ENCODE peak calls at places on chromosomes 7 and 10, in eight cellular contexts. S is astrocyte of the spinal cord, H is fibroblast of mammary gland, V is HFFc6, I is Peyer's patch, P is mesothelial cell of epicardium, E is GM20000, T is cardiac muscle cell. X is an unnamed sample.

GRCh38 chr10:63901916-63902315 is 380.7 kb downstream of the REEP3 start:
- DNase-seq in S (no peak), H (no peak), V (no peak), I (no peak), P (no peak), E (no peak), T (no peak), X (no peak)

GRCh38 chr7:39749717-39750116 is 126.3 kb downstream of the RALA start:
- DNase-seq in S (no peak), H (no peak), V (no peak), I (no peak), P (no peak), E (no peak), T (no peak), X (no peak)

GRCh38 chr7:20441886-20442505 is 111.3 kb downstream of the ITGB8 start:
- DNase-seq in S (no peak), H (no peak), V (no peak), I (no peak), P (no peak), E (no peak), T (no peak), X (no peak)

GRCh38 chr7:84524714-84525694 is 330.4 kb upstream of the SEMA3A start:
- DNase-seq in S (peak; percentile 71), H (peak; percentile 89), V (peak; percentile 76), I (peak; percentile 42), P (no peak), E (no peak), T (no peak), X (no peak)

GRCh38 chr7:142614116-142614515 is 135.2 kb upstream of the PRSS1 start:
- DNase-seq in S (peak; percentile 21), H (peak; percentile 79), V (no peak), I (no peak), P (no peak), E (no peak), T (no peak), X (no peak)

GRCh38 chr7:29416906-29417305 is 146.7 kb upstream of the PRR15 start:
- DNase-seq in S (no peak), H (no peak), V (no peak), I (no peak), P (no peak), E (no peak), T (no peak), X (no peak)

GRCh38 chr10:118564652-118565051 is 30.8 kb downstream of the PRLHR start:
- DNase-seq in S (no peak), H (peak; percentile 6), V (peak; percentile 18), I (no peak), P (no peak), E (no peak), T (peak; percentile 35), X (no peak)

GRCh38 chr7:40884226-40884625 is 749.4 kb downstream of the SUGCT start:
- DNase-seq in S (peak; percentile 90), H (peak; percentile 19), V (no peak), I (no peak), P (no peak), E (no peak), T (no peak), X (no peak)

GRCh38 chr10:113999520-113999919 is 44.1 kb upstream of the ADRB1 start:
- DNase-seq in S (no peak), H (no peak), V (no peak), I (peak; percentile 69), P (no peak), E (no peak), T (no peak), X (no peak)

GRCh38 chr10:121070257-121070656 is 219.1 kb downstream of the WDR11 start:
- DNase-seq in S (no peak), H (no peak), V (no peak), I (no peak), P (no peak), E (no peak), T (no peak), X (no peak)

GRCh38 chr10:76631054-76631453 is 1006.6 kb downstream of the KCNMA1 start:
- DNase-seq in S (no peak), H (no peak), V (no peak), I (no peak), P (no peak), E (no peak), T (no peak), X (no peak)

GRCh38 chr7:38679419-38679818 is 48.2 kb upstream of the AMPH start:
- DNase-seq in S (no peak), H (peak; percentile 75), V (no peak), I (no peak), P (no peak), E (no peak), T (no peak), X (no peak)

GRCh38 chr10:126199221-126199998 is 188.9 kb downstream of the ADAM12 start:
- DNase-seq in S (peak; percentile 99), H (peak; percentile 100), V (peak; percentile 87), I (no peak), P (no peak), E (no peak), T (no peak), X (no peak)

GRCh38 chr7:74452748-74453320 is 872 bp upstream of the GTF2IRD1 start:
- DNase-seq in S (peak; percentile 50), H (peak; percentile 88), V (peak; percentile 42), I (peak; percentile 74), P (no peak), E (no peak), T (no peak), X (no peak)

GRCh38 chr10:73338801-73339368 is 19.8 kb downstream of the CFAP70 start:
- DNase-seq in S (no peak), H (no peak), V (no peak), I (no peak), P (no peak), E (no peak), T (no peak), X (no peak)

GRCh38 chr7:110373514-110374258 is 717.2 kb upstream of the LRRN3 start:
- DNase-seq in S (peak; percentile 8), H (no peak), V (no peak), I (no peak), P (no peak), E (no peak), T (no peak), X (no peak)

GRCh38 chr7:48114115-48114514 is 25.1 kb downstream of the UPP1 start:
- DNase-seq in S (no peak), H (no peak), V (no peak), I (no peak), P (no peak), E (no peak), T (no peak), X (no peak)

GRCh38 chr10:119715628-119716505 is 10.0 kb upstream of the INPP5F start:
- DNase-seq in S (no peak), H (no peak), V (no peak), I (no peak), P (no peak), E (no peak), T (no peak), X (no peak)

GRCh38 chr10:94133239-94133638 is 139.5 kb downstream of the PLCE1 start:
- DNase-seq in S (no peak), H (no peak), V (peak; percentile 17), I (no peak), P (no peak), E (no peak), T (no peak), X (no peak)

GRCh38 chr10:44463511-44464121 is 78.7 kb upstream of the CXCL12 start:
- DNase-seq in S (no peak), H (peak; percentile 34), V (peak; percentile 65), I (no peak), P (no peak), E (no peak), T (no peak), X (no peak)

GRCh38 chr10:129494740-129495139 is 27.7 kb downstream of the MGMT start:
- DNase-seq in S (no peak), H (no peak), V (no peak), I (no peak), P (no peak), E (no peak), T (no peak), X (no peak)

DNA sequence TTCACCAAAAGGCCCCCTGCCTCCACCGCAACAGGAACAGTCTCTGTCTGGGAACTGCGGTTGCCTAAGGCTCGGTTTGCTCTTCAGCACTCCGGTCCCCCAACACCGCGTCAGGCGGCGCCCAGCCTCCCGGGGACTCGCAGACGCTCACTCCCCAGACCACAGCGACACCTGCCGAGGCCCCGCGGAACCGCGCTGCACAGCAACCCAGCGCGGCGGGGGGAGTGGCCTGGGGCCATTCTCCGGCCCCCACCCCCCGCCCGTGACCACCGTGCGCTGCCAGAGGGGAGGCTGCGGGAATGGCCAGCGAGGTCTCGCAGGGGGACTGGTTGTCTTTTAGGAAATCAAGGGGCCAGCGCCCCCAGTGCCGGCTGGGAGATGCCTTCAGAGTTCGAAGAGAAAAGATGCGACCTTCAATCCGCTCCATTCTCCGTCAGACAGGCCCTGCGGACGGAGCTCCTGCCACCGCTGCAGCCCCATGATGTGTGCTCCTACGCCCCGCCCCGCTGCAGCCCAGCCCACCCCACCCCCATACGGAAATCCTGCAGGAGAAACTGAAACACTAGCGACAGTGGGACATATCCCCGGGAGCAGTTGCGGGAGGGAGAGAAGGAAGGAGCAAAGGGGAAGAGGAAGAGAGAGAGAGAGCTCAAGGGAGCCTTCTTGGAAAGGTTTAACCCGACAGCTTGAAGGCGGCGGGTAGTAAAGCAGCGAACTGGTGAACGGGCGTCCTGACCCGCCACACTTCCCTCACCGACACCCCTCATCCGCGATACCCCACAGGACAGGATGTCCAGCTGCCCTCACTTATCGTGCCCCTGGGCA is 137.4 kb upstream of the CDCA7L start:
- DNase-seq in S (peak; percentile 79), H (peak; percentile 59), V (peak; percentile 72), I (peak; percentile 95), P (peak; percentile 97), E (peak; percentile 91), T (peak; percentile 90), X (peak; percentile 61)
- TF ChIP-seq CTCF in S (peak; percentile 89), H (peak; percentile 62), V (peak; percentile 97), I (peak; percentile 98), P (peak; percentile 84), E (peak; percentile 97), T (peak; percentile 94), X (peak; percentile 91)

GRCh38 chr7:131556055-131556911 is at the start of gene PODXL:
- DNase-seq in S (peak; percentile 33), H (no peak), V (peak; percentile 40), I (peak; percentile 86), P (peak; percentile 72), E (peak; percentile 92), T (peak; percentile 88), X (no peak)
- TF ChIP-seq CTCF in S (no peak), H (no peak), V (no peak), I (no peak), P (no peak), E (no peak), T (no peak), X (no peak)

DNA sequence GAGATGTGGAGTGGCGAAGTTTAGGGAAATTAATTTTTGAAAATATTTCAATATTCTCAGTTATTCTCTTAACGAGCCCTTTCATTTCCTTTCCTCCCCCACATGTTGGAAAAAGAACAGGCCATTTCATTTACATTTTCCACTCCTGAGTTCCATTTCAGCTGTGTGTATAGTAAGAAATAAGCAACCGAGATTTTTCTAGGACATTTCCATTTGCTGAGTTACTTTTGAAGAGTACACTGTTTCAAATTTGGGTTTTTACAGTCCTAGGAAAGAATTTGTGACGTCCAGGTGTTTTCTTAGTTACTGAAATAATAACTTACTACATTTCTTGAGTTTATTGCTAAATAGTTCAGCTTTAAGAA is 1.2 kb downstream of the SEPTIN7 start:
- DNase-seq in S (no peak), H (no peak), V (no peak), I (no peak), P (no peak), E (no peak), T (no peak), X (no peak)
- TF ChIP-seq CTCF in S (no peak), H (no peak), V (peak; percentile 25), I (no peak), P (no peak), E (no peak), T (no peak), X (no peak)

GRCh38 chr7:82359426-82359825 is 84.2 kb downstream of the CACNA2D1 start:
- DNase-seq in S (no peak), H (no peak), V (no peak), I (no peak), P (no peak), E (no peak), T (no peak), X (no peak)
- TF ChIP-seq CTCF in S (no peak), H (no peak), V (no peak), I (no peak), P (no peak), E (no peak), T (no peak), X (no peak)

X was measured in thoracic aorta.